ENCODE peak calls at places on chromosomes 2 and 18, in eight cellular contexts. X is fibroblast of villous mesenchyme, S is astrocyte, V is progenitor cell of endocrine pancreas, D is GM20000, F is neural crest cell, Q is foreskin fibroblast, M is astrocyte of the spinal cord. R is an unnamed sample.

GRCh38 chr2:16828828-16829160 is 163.2 kb upstream of the CYRIA start:
- DNase-seq in X (no peak), S (no peak), V (no peak), D (no peak), F (no peak), Q (no peak), M (no peak), R (no peak)

GRCh38 chr2:25822190-25823117 is 55.8 kb downstream of the ASXL2 start:
- DNase-seq in X (no peak), S (peak), V (peak), D (peak), F (no peak), Q (no peak), M (peak), R (no peak)

GRCh38 chr2:107986278-107987217 is at the start of gene SLC5A7:
- DNase-seq in X (no peak), S (no peak), V (peak), D (no peak), F (no peak), Q (no peak), M (no peak), R (peak)

GRCh38 chr2:239790313-239790712 is 234.8 kb downstream of the NDUFA10 start:
- DNase-seq in X (no peak), S (no peak), V (no peak), D (no peak), F (no peak), Q (no peak), M (no peak), R (no peak)

GRCh38 chr2:67936995-67937394 is 125.8 kb downstream of the C1D start:
- DNase-seq in X (no peak), S (no peak), V (no peak), D (no peak), F (no peak), Q (no peak), M (no peak), R (no peak)

GRCh38 chr2:214069254-214069653 is 341.6 kb upstream of the VWC2L start:
- DNase-seq in X (peak), S (peak), V (no peak), D (no peak), F (no peak), Q (peak), M (peak), R (no peak)

GRCh38 chr18:42340423-42341009 is 385.5 kb downstream of the PIK3C3 start:
- DNase-seq in X (no peak), S (no peak), V (no peak), D (no peak), F (no peak), Q (no peak), M (no peak), R (no peak)

GRCh38 chr18:43108882-43109281 is 6.6 kb downstream of the RIT2 start:
- DNase-seq in X (no peak), S (no peak), V (no peak), D (no peak), F (no peak), Q (no peak), M (no peak), R (no peak)

GRCh38 chr2:234136461-234136860 is 86.0 kb downstream of the SPP2 start:
- DNase-seq in X (no peak), S (no peak), V (no peak), D (no peak), F (no peak), Q (no peak), M (peak), R (peak)

GRCh38 chr2:89833780-89834117 is 1142.3 kb downstream of the RPIA start:
- DNase-seq in X (peak), S (peak), V (no peak), D (peak), F (no peak), Q (no peak), M (no peak), R (no peak)

GRCh38 chr2:51065276-51065675 is 33.3 kb upstream of the NRXN1 start:
- DNase-seq in X (no peak), S (peak), V (no peak), D (no peak), F (no peak), Q (no peak), M (no peak), R (no peak)

GRCh38 chr2:14517731-14518130 is 114.8 kb upstream of the LRATD1 start:
- DNase-seq in X (peak), S (no peak), V (no peak), D (no peak), F (no peak), Q (no peak), M (no peak), R (no peak)

GRCh38 chr2:158774663-158775062 is 20.5 kb upstream of the DAPL1 start:
- DNase-seq in X (peak), S (no peak), V (no peak), D (no peak), F (no peak), Q (no peak), M (no peak), R (no peak)

GRCh38 chr2:126059379-126059778 is 596.6 kb upstream of the GYPC start:
- DNase-seq in X (no peak), S (no peak), V (no peak), D (no peak), F (peak), Q (no peak), M (no peak), R (peak)

GRCh38 chr2:120508581-120509041 is 162.7 kb downstream of the INHBB start:
- DNase-seq in X (no peak), S (peak), V (no peak), D (no peak), F (no peak), Q (no peak), M (peak), R (no peak)

GRCh38 chr2:231191896-231192872 is 6.2 kb upstream of the ARMC9 start:
- DNase-seq in X (peak), S (peak), V (peak), D (no peak), F (peak), Q (peak), M (peak), R (peak)

GRCh38 chr18:8501044-8501443 is 108.2 kb upstream of the RAB12 start:
- DNase-seq in X (peak), S (no peak), V (no peak), D (no peak), F (no peak), Q (no peak), M (no peak), R (no peak)

GRCh38 chr2:195304310-195304709 is 352.7 kb upstream of the SLC39A10 start:
- DNase-seq in X (peak), S (no peak), V (no peak), D (no peak), F (no peak), Q (no peak), M (peak), R (no peak)

GRCh38 chr18:37383036-37383788 is 182.4 kb downstream of the CELF4 start:
- DNase-seq in X (no peak), S (no peak), V (no peak), D (no peak), F (no peak), Q (no peak), M (no peak), R (no peak)

GRCh38 chr2:14673351-14673875 is 40.9 kb downstream of the LRATD1 start:
- DNase-seq in X (no peak), S (peak), V (no peak), D (no peak), F (no peak), Q (no peak), M (peak), R (no peak)

GRCh38 chr2:9235388-9236344 is 29.1 kb downstream of the ASAP2 start:
- DNase-seq in X (peak), S (peak), V (no peak), D (no peak), F (no peak), Q (peak), M (peak), R (peak)

GRCh38 chr18:63831080-63831788 is 56.0 kb downstream of the SERPINB7 start:
- DNase-seq in X (peak), S (peak), V (no peak), D (peak), F (no peak), Q (peak), M (peak), R (no peak)

GRCh38 chr2:118881490-118882129 is 34.2 kb upstream of the EN1 start:
- DNase-seq in X (peak), S (no peak), V (peak), D (peak), F (peak), Q (peak), M (peak), R (peak)

GRCh38 chr2:201696151-201696659 is 2.2 kb downstream of the MPP4 start:
- DNase-seq in X (peak), S (peak), V (no peak), D (no peak), F (no peak), Q (peak), M (peak), R (no peak)

DNA sequence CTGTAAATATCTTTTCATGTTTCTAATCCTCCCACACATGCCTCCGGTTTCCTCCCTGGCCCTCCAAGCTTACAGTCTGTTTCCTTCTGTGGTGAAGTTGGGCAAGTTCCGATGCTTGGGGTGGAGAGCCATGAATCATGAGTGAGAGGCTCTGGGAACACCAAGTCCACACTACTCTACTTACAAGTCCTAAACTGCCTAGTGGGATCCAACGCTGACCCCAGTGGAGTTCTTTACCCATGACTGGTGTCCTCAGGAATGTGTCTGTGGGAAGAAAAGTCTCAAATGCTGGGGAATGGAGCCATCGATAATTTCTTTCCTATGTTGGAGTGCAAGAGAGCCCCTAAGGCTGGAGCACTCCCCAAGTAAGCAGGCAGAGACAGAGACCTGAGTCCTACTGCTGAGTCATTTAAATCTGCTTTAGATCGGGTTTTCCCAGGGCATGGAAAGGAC is 73.5 kb upstream of the KLF7 start:
- DNase-seq in X (peak), S (peak), V (no peak), D (no peak), F (no peak), Q (peak), M (peak), R (no peak)
- TF ChIP-seq CTCF in X (no peak), S (no peak), V (no peak), D (no peak), F (no peak), Q (no peak), M (no peak), R (no peak)

DNA sequence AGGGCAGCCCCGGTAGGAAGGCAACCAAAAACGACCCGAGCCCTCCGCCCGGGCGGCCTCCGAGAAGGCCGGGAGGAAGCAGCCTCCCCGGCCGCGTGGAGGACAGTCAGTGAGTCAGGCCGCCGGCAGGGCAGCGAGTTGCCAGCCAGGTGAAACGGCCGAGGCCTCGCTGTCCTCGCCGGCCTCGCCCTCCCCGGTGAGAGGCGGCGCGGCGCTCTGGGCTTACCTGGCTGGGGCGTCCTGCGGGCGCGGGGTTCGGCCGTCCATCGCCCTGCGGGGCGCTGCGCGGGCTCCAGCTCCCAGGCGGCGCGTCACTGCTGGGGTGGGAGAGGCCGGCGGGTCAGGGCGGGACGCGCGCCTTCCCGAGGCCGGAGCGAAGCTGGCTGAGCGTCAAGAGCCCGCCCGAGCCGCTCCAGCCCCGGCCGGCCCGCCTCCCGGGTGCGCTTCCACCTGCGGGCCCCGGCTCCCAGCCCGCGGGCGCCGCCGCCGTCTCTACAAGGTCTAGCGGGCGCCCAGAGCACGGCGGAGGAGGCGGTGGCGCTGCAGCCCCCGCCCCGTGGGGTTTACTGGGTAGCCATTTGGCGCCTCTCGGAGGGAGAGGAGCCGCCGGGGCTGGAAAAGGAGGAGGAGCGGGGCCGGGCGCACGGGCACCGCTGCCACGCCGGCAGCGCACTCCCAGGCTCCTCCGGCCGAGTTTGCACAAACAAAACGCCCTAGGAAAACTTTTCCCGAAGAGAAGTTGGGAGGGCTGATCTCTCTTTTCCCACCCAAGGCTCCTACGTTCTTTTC is 499 bp downstream of the COBLL1 start:
- DNase-seq in X (peak), S (peak), V (peak), D (peak), F (peak), Q (peak), M (peak), R (peak)
- TF ChIP-seq CTCF in X (peak), S (no peak), V (no peak), D (no peak), F (peak), Q (peak), M (peak), R (no peak)

DNA sequence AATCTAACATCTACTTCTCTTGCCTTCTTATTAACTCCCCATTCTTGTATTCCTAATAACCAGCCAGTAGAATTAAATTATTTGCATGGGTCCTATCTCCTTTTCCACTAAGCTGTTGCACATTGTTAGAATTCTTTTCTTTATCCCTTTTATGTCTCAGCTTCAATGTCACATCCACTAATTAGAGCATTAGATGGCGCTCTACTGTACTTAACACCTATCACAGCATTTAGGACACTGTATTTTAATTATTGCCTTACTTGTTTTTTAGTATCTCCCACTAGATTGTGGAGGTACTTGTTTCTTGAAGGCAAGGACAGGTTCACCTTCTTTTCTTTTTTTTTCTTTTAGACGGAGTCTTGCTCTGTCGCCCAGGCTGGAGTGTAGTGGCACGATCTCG is 3.8 kb downstream of the LIPT1 start:
- DNase-seq in X (no peak), S (no peak), V (no peak), D (no peak), F (no peak), Q (no peak), M (no peak), R (no peak)
- TF ChIP-seq CTCF in X (no peak), S (no peak), V (no peak), D (no peak), F (no peak), Q (no peak), M (no peak), R (no peak)

GRCh38 chr18:6044773-6045172 is 149.5 kb upstream of the TMEM200C start:
- DNase-seq in X (no peak), S (no peak), V (no peak), D (no peak), F (no peak), Q (no peak), M (no peak), R (no peak)
- TF ChIP-seq CTCF in X (peak), S (peak), V (no peak), D (no peak), F (no peak), Q (no peak), M (peak), R (no peak)

R was measured in nephron progenitor cell.